ENCODE peak calls at places on chromosomes 11 and 22, in five cellular contexts. Z, Q, K, Y and J are unnamed samples.

GRCh38 chr22:28943501-28943879 is 60.1 kb downstream of the ZNRF3 start:
- DNase-seq in Q (no peak), Z (no peak), K (no peak), Y (no peak), J (no peak)

GRCh38 chr11:86550757-86551156 is 121.7 kb downstream of the ME3 start:
- DNase-seq in Q (no peak), Y (no peak), Z (no peak), K (no peak), J (no peak)

GRCh38 chr22:38490915-38491314 is 15.2 kb downstream of the DDX17 start:
- DNase-seq in Z (peak), Y (no peak), K (no peak), Q (no peak), J (no peak)

GRCh38 chr11:65591939-65592814 is 3.4 kb downstream of the KCNK7 start:
- DNase-seq in Q (no peak), K (no peak), Y (peak), Z (peak), J (no peak)

GRCh38 chr22:42459273-42460040 is 27.3 kb upstream of the NFAM1 start:
- DNase-seq in Y (no peak), K (no peak), Z (no peak), Q (no peak), J (no peak)

GRCh38 chr22:38098410-38099249 is 11.9 kb downstream of the BAIAP2L2 start:
- DNase-seq in Y (peak), Z (peak), Q (no peak), K (no peak), J (no peak)

GRCh38 chr11:45856044-45856468 is 8.8 kb downstream of the CRY2 start:
- DNase-seq in Y (peak), Q (no peak), Z (no peak), K (no peak), J (no peak)

GRCh38 chr11:90476442-90477007 is 253.7 kb upstream of the CHORDC1 start:
- DNase-seq in Q (no peak), Y (peak), Z (no peak), K (no peak), J (no peak)

GRCh38 chr11:59204736-59205135 is 8.0 kb downstream of the MPEG1 start:
- DNase-seq in K (no peak), Q (no peak), Z (no peak), Y (no peak), J (no peak)

GRCh38 chr11:3836903-3837302 is 3.9 kb downstream of the RHOG start:
- DNase-seq in Z (peak), K (peak), Y (no peak), Q (no peak), J (peak)

GRCh38 chr11:45921561-45922424 is 663 bp upstream of the LARGE2 start:
- DNase-seq in Z (peak), Y (peak), Q (no peak), K (no peak), J (no peak)

GRCh38 chr11:69011624-69012091 is 1.4 kb downstream of the MRGPRF start:
- DNase-seq in Q (no peak), K (no peak), Z (peak), Y (no peak), J (no peak)

GRCh38 chr11:441418-442274 is at the start of gene ANO9:
- DNase-seq in Q (peak), Z (peak), K (peak), Y (peak), J (peak)

GRCh38 chr22:26586556-26587325 is 3.2 kb downstream of the TPST2 start:
- DNase-seq in K (no peak), Y (no peak), Z (peak), Q (no peak), J (no peak)

GRCh38 chr11:2816517-2816916 is 69.1 kb downstream of the CDKN1C start:
- DNase-seq in Y (no peak), Z (no peak), Q (no peak), K (no peak), J (no peak)

GRCh38 chr11:3916962-3917361 is 61.5 kb downstream of the STIM1 start:
- DNase-seq in Y (no peak), Q (no peak), Z (no peak), K (no peak), J (no peak)